ENCODE peak calls at places on chromosomes 11 and 22, in five cellular contexts. T is mucosa of gallbladder; P is NCI-H1417; Y is SJSA1; J is stimulated activated CD4-positive, alpha-beta T cell treated with anti-CD3 and anti-CD28 coated beads, Interleukin-15, amount 100 ng/mL, for 1 hour. R is an unnamed sample.

GRCh38 chr22:45497746-45498145 is 4.9 kb upstream of the FBLN1 start:
- DNase-seq in J (no peak), P (no peak), Y (no peak), T (no peak), R (no peak)

GRCh38 chr11:39239553-39239952 is 2219.9 kb downstream of the LRRC4C start:
- DNase-seq in P (no peak), Y (no peak), T (no peak), J (no peak), R (no peak)

GRCh38 chr11:32418836-32419235 is 16.5 kb downstream of the WT1 start:
- DNase-seq in J (no peak), T (no peak), P (no peak), Y (no peak), R (no peak)

GRCh38 chr11:11640152-11640551 is 18.3 kb upstream of the GALNT18 start:
- DNase-seq in J (no peak), P (no peak), T (no peak), Y (no peak), R (no peak)

GRCh38 chr11:112837162-112837826 is 123.9 kb upstream of the NCAM1 start:
- DNase-seq in T (no peak), P (peak; percentile 14), J (no peak), Y (no peak), R (peak; percentile 43)

GRCh38 chr11:61905801-61906521 is 11.4 kb downstream of the RAB3IL1 start:
- DNase-seq in J (no peak), Y (no peak), T (no peak), P (no peak), R (no peak)

GRCh38 chr22:25365491-25366261 is 146.2 kb downstream of the CRYBB2 start:
- DNase-seq in J (no peak), T (no peak), Y (no peak), P (no peak), R (no peak)

GRCh38 chr11:296206-296975 is 2.9 kb downstream of the IFITM5 start:
- DNase-seq in J (no peak), Y (no peak), P (no peak), T (no peak), R (no peak)

GRCh38 chr11:19769820-19770219 is 57.2 kb downstream of the NAV2 start:
- DNase-seq in Y (peak; percentile 46), P (no peak), T (no peak), J (no peak), R (no peak)

GRCh38 chr22:19292262-19293230 is 1.0 kb upstream of the CLTCL1 start:
- DNase-seq in Y (no peak), T (no peak), J (no peak), P (peak; percentile 44), R (peak; percentile 46)

GRCh38 chr11:115222218-115222862 is 281.9 kb downstream of the CADM1 start:
- DNase-seq in P (peak; percentile 68), Y (peak; percentile 56), T (no peak), J (no peak), R (no peak)

GRCh38 chr22:17919276-17920144 is 104.9 kb downstream of the MICAL3 start:
- DNase-seq in P (peak; percentile 16), Y (no peak), T (no peak), J (no peak), R (no peak)

GRCh38 chr11:93196816-93197382 is 892 bp downstream of the SLC36A4 start:
- DNase-seq in Y (no peak), J (no peak), T (no peak), P (peak; percentile 69), R (no peak)

GRCh38 chr22:29727248-29727551 is 7.4 kb downstream of the CABP7 start:
- DNase-seq in J (no peak), Y (peak; percentile 63), P (no peak), T (peak; percentile 20), R (peak; percentile 51)

GRCh38 chr22:17213976-17214375 is 5.3 kb downstream of the ADA2 start:
- DNase-seq in T (peak; percentile 22), J (peak; percentile 34), P (peak; percentile 0), Y (no peak), R (peak; percentile 23)

GRCh38 chr22:50497093-50497492 is 10.4 kb downstream of the LMF2 start:
- DNase-seq in P (no peak), Y (no peak), T (peak; percentile 46), J (no peak), R (no peak)

GRCh38 chr11:72493426-72494108 is 59.2 kb upstream of the CLPB start:
- DNase-seq in P (no peak), J (no peak), T (no peak), Y (no peak), R (no peak)

GRCh38 chr11:13297917-13298356 is 20.3 kb downstream of the BMAL1 start:
- DNase-seq in Y (no peak), T (no peak), J (no peak), P (no peak), R (no peak)

GRCh38 chr11:8268530-8269461 is 5.1 kb upstream of the LMO1 start:
- DNase-seq in P (peak; percentile 83), Y (peak; percentile 11), J (no peak), T (no peak), R (no peak)

GRCh38 chr22:36823177-36823839 is 6.5 kb upstream of the PVALB start:
- DNase-seq in Y (no peak), J (no peak), P (no peak), T (no peak), R (peak; percentile 19)

GRCh38 chr11:16612801-16613400 is 125.5 kb upstream of the C11orf58 start:
- DNase-seq in T (no peak), Y (no peak), P (peak; percentile 61), J (no peak), R (no peak)

GRCh38 chr11:132962026-132962425 is 570.3 kb downstream of the OPCML start:
- DNase-seq in J (no peak), Y (peak; percentile 65), T (no peak), P (no peak), R (peak; percentile 62)

GRCh38 chr11:130514316-130514715 is 65.9 kb downstream of the ADAMTS15 start:
- DNase-seq in T (no peak), P (no peak), Y (no peak), J (no peak), R (no peak)

GRCh38 chr11:104624021-104624420 is 274.2 kb downstream of the CASP12 start:
- DNase-seq in Y (no peak), P (no peak), T (no peak), J (no peak), R (no peak)

GRCh38 chr11:2524446-2525165 is 79.8 kb downstream of the KCNQ1 start:
- DNase-seq in J (no peak), T (peak; percentile 10), Y (peak; percentile 44), P (no peak), R (peak; percentile 9)

GRCh38 chr11:96763244-96763643 is 373.4 kb downstream of the JRKL start:
- DNase-seq in Y (no peak), P (no peak), J (no peak), T (no peak), R (no peak)

GRCh38 chr11:130675456-130675855 is 227.0 kb downstream of the ADAMTS15 start:
- DNase-seq in T (no peak), P (no peak), J (no peak), Y (peak; percentile 49), R (no peak)

GRCh38 chr22:45006101-45006872 is 3.5 kb downstream of the PHF21B start:
- DNase-seq in J (no peak), T (no peak), P (no peak), Y (no peak), R (peak; percentile 63)

GRCh38 chr22:26711205-26711958 is 54.0 kb downstream of the MIAT start:
- DNase-seq in Y (no peak), P (no peak), T (no peak), J (no peak), R (no peak)

GRCh38 chr11:67024966-67025365 is 2.0 kb downstream of the SYT12 start:
- DNase-seq in P (no peak), J (no peak), Y (no peak), T (no peak), R (no peak)

GRCh38 chr11:81237139-81237538 is 1496.5 kb downstream of the FAM181B start:
- DNase-seq in P (peak; percentile 67), Y (no peak), J (no peak), T (peak; percentile 20), R (peak; percentile 25)

GRCh38 chr11:126257764-126258163 is 10.9 kb downstream of the SRPRA start:
- DNase-seq in T (no peak), J (no peak), P (no peak), Y (no peak), R (no peak)

GRCh38 chr22:47371263-47372090 is 609.0 kb downstream of the TBC1D22A start:
- DNase-seq in Y (peak; percentile 35), P (no peak), T (no peak), J (no peak), R (peak; percentile 8)

R was measured in testis.